ENCODE peak calls at places on chromosomes 11 and 22, in six cellular contexts. H, N, Q, T, A and U are unnamed samples. For H3K4me1, the result is how much of the 10 kb centered on the place peaks cover.

GRCh38 chr11:58286249-58286648 is 18.2 kb upstream of the OR10W1 start:
- DNase-seq in H (no peak), N (no peak), Q (no peak), T (no peak), A (peak), U (no peak)

GRCh38 chr11:18720086-18720810 is 5.7 kb downstream of the IGSF22 start:
- DNase-seq in H (peak), N (no peak), Q (no peak), T (no peak), A (no peak), U (no peak)

GRCh38 chr11:25734592-25735211 is 597.2 kb upstream of the ANO3 start:
- DNase-seq in H (no peak), N (no peak), Q (no peak), T (no peak), A (no peak), U (no peak)

GRCh38 chr22:49959782-49960158 is 802 bp upstream of the PIM3 start:
- DNase-seq in H (peak), N (peak), Q (no peak), T (no peak), A (peak), U (no peak)

GRCh38 chr22:28246392-28246791 is 327.3 kb upstream of the PITPNB start:
- DNase-seq in H (no peak), N (no peak), Q (no peak), T (no peak), A (no peak), U (no peak)

GRCh38 chr11:3203221-3204043 is 15.2 kb downstream of the MRGPRG start:
- DNase-seq in H (peak), N (peak), Q (peak), T (no peak), A (peak), U (no peak)

GRCh38 chr11:126318642-126319373 is 14.9 kb downstream of the DCPS start:
- DNase-seq in H (peak), N (peak), Q (no peak), T (peak), A (no peak), U (peak)

GRCh38 chr11:67113231-67113721 is 5.8 kb upstream of the KDM2A start:
- DNase-seq in H (no peak), N (peak), Q (no peak), T (no peak), A (no peak), U (no peak)

GRCh38 chr11:124657922-124658321 is 15.6 kb downstream of the SIAE start:
- DNase-seq in H (no peak), N (no peak), Q (no peak), T (no peak), A (no peak), U (no peak)

GRCh38 chr11:44575288-44575672 is 9.8 kb downstream of the CD82 start:
- DNase-seq in H (peak), N (no peak), Q (peak), T (no peak), A (no peak), U (no peak)
- H3K4me1 ChIP-seq in H (under half), N (under half), Q (under half), T (under half), A (under half), U (under half)

GRCh38 chr11:6321356-6321755 is 1.1 kb upstream of the CAVIN3 start:
- DNase-seq in H (no peak), N (peak), Q (no peak), T (peak), A (no peak), U (no peak)

GRCh38 chr11:6319879-6320410 is 356 bp downstream of the CAVIN3 start:
- DNase-seq in H (peak), N (peak), Q (peak), T (peak), A (peak), U (peak)

GRCh38 chr11:6319001-6319878 is 1.1 kb downstream of the CAVIN3 start:
- DNase-seq in H (peak), N (peak), Q (peak), T (peak), A (peak), U (peak)

GRCh38 chr11:6321961-6322362 is 1.7 kb upstream of the CAVIN3 start:
- DNase-seq in H (no peak), N (no peak), Q (no peak), T (no peak), A (no peak), U (no peak)

DNA sequence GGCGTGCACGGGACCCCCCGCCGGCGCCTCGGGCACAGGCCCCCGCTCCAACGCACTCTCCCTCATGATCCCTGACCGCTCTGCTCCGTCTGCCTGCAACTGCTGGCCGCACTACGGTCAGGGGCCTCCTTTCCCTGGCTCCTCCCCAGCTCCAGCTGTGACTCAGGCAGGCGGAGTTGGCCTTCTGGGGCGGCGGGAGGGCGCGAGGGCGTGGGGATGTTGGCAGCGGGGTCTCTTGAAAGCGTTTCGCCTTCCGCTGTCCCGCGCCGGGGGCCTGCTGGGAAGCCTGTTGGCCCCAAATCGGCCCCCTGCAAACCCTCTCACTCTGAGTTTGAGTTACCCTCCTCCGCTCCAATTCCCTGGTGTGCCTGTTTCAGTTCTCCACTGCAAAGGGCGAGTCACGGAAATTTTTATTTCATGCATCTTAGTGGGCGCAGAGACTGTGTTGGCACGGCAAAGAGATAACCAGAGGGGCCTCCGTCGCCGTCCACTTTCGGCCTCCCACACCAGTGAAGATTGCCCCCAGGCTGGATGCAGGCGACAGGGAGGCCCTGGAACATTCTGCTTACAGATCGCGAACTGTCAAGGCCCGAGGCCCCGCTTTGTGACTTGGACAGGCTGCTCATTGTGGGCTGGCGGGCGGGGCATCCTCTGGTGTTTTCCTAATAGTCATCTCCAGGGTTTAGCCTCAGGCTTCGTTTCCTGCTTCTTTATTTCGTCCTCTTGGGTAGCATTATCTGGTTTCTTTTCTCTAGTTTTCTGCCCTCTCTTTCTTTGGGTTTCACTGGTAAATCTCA is at the start of gene CAVIN3:
- DNase-seq in H (peak), N (peak), Q (peak), T (peak), A (peak), U (peak)
- H3K4me3 ChIP-seq in H (peak), N (peak), Q (peak), T (peak), A (peak), U (peak)

GRCh38 chr11:65428578-65429068 is 6.0 kb downstream of the NEAT1 start:
- DNase-seq in H (peak), N (peak), Q (peak), T (peak), A (no peak), U (no peak)
- TF ChIP-seq POLR2A in H (peak), N (peak), Q (no peak), T (no peak), A (peak), U (peak)

GRCh38 chr11:134461621-134462020 is 49.6 kb upstream of the B3GAT1 start:
- DNase-seq in H (no peak), N (no peak), Q (no peak), T (no peak), A (no peak), U (no peak)
- H3K4me1 ChIP-seq in H (under half), N (under half), Q (under half), T (under half), A (under half), U (under half)

GRCh38 chr11:113771964-113772363 is 1.5 kb downstream of the ZW10 start:
- DNase-seq in H (no peak), N (no peak), Q (no peak), T (no peak), A (no peak), U (no peak)
- H3K4me3 ChIP-seq in H (no peak), N (no peak), Q (no peak), T (no peak), A (peak), U (peak)

DNA sequence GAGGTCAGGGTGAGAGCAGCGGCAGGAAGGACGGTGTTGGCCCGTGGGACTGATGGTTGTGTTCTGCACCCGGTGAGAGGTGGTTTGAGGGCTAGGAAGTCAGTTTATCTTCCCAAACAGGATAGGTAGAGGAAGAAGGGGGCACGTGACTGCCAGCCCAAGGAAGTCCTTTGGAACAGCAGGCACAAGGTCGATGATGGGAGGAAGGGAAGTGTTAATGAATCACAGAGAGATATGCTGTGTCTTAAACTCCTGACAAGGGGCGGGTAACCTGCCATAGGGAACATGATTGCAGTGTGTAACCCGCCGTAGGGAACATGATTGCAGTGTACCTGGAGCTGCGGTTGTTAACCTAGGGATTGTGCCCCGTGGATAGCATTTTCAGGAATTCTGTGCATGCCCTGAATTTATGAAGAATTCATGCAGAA is 49.0 kb downstream of the PRR5L start:
- DNase-seq in H (peak), N (no peak), Q (peak), T (no peak), A (no peak), U (no peak)
- TF ChIP-seq POLR2A in H (peak), N (no peak), Q (no peak), T (no peak), A (no peak), U (no peak)